ENCODE peak calls at places on chromosomes 16 and 17, in ten cellular contexts. E is pancreas; A is stimulated activated CD4-positive, alpha-beta T cell treated with anti-CD3 and anti-CD28 coated beads, Interleukin-15, amount 100 ng/mL, for 1 hour; K is GM04504; V is psoas muscle; N is NCI-H1930; H is AG09309; L is foreskin keratinocyte; J is stimulated activated CD8-positive, alpha-beta memory T cell treated with anti-CD3 and anti-CD28 coated beads, Interleukin-4, amount 100 ng/mL, for 24 hours; D is neural crest cell. Y is an unnamed sample.
A peak's percentile ranks its signal among the peaks of the same experiment; 100 is the strongest.

GRCh38 chr17:73436966-73437365 is 125.2 kb upstream of the CDC42EP4 start:
- DNase-seq in E (no peak), A (no peak), K (no peak), V (no peak), N (no peak), H (no peak), L (no peak), J (no peak), D (no peak), Y (no peak)

GRCh38 chr17:74807376-74807775 is 31.2 kb upstream of the NAT9 start:
- DNase-seq in E (no peak), A (no peak), K (no peak), V (no peak), N (no peak), H (no peak), L (no peak), J (no peak), D (no peak), Y (no peak)

GRCh38 chr16:526181-527014 is 1.1 kb upstream of the CAPN15 start:
- DNase-seq in E (peak; percentile 73), A (no peak), K (no peak), V (no peak), N (no peak), H (no peak), L (peak; percentile 15), J (no peak), D (no peak), Y (no peak)

GRCh38 chr17:51725185-51725584 is 433.3 kb downstream of the CA10 start:
- DNase-seq in E (no peak), A (no peak), K (no peak), V (no peak), N (no peak), H (no peak), L (no peak), J (no peak), D (no peak), Y (no peak)

GRCh38 chr17:65530985-65531507 is 30.4 kb downstream of the AXIN2 start:
- DNase-seq in E (no peak), A (no peak), K (no peak), V (no peak), N (no peak), H (no peak), L (no peak), J (no peak), D (peak; percentile 48), Y (no peak)

GRCh38 chr16:54897930-54898329 is 32.7 kb upstream of the IRX5 start:
- DNase-seq in E (no peak), A (no peak), K (no peak), V (no peak), N (no peak), H (no peak), L (no peak), J (no peak), D (no peak), Y (no peak)

GRCh38 chr17:27984816-27985215 is 57.7 kb upstream of the NLK start:
- DNase-seq in E (no peak), A (no peak), K (no peak), V (peak; percentile 64), N (no peak), H (no peak), L (no peak), J (no peak), D (no peak), Y (no peak)

GRCh38 chr16:1793578-1794220 is at the start of gene IGFALS:
- DNase-seq in E (peak; percentile 48), A (no peak), K (no peak), V (no peak), N (no peak), H (no peak), L (no peak), J (no peak), D (no peak), Y (no peak)

GRCh38 chr16:88735121-88735520 is 28.8 kb downstream of the CTU2 start:
- DNase-seq in E (no peak), A (no peak), K (no peak), V (no peak), N (no peak), H (no peak), L (no peak), J (no peak), D (no peak), Y (no peak)

GRCh38 chr17:30534938-30535921 is 58.0 kb downstream of the GOSR1 start:
- DNase-seq in E (no peak), A (no peak), K (no peak), V (no peak), N (no peak), H (no peak), L (no peak), J (no peak), D (no peak), Y (no peak)

GRCh38 chr16:4617880-4618279 is 3.2 kb upstream of the UBALD1 start:
- DNase-seq in E (no peak), A (no peak), K (no peak), V (no peak), N (no peak), H (no peak), L (no peak), J (no peak), D (no peak), Y (no peak)

GRCh38 chr17:45293413-45294211 is 23.2 kb downstream of the MAP3K14 start:
- DNase-seq in E (peak; percentile 78), A (no peak), K (peak; percentile 91), V (peak; percentile 95), N (no peak), H (peak; percentile 75), L (no peak), J (no peak), D (no peak), Y (peak; percentile 92)

GRCh38 chr17:50659220-50659619 is 24.5 kb downstream of the ABCC3 start:
- DNase-seq in E (no peak), A (no peak), K (no peak), V (no peak), N (no peak), H (no peak), L (no peak), J (no peak), D (no peak), Y (no peak)

GRCh38 chr17:78133971-78134898 is 3.7 kb downstream of the TMC8 start:
- DNase-seq in E (no peak), A (peak; percentile 67), K (no peak), V (peak; percentile 67), N (peak; percentile 27), H (no peak), L (no peak), J (no peak), D (peak; percentile 40), Y (no peak)

GRCh38 chr17:40686192-40686591 is 17.4 kb downstream of the KRT24 start:
- DNase-seq in E (peak; percentile 46), A (no peak), K (no peak), V (no peak), N (no peak), H (no peak), L (no peak), J (no peak), D (no peak), Y (no peak)

GRCh38 chr17:7445011-7445927 is at the start of gene CHRNB1:
- DNase-seq in E (peak; percentile 80), A (no peak), K (no peak), V (peak; percentile 95), N (no peak), H (no peak), L (no peak), J (no peak), D (peak; percentile 73), Y (peak; percentile 64)

GRCh38 chr16:56121156-56121500 is 70.2 kb upstream of the GNAO1 start:
- DNase-seq in E (no peak), A (no peak), K (no peak), V (no peak), N (no peak), H (no peak), L (no peak), J (no peak), D (no peak), Y (no peak)

GRCh38 chr17:42438600-42439567 is 15.8 kb upstream of the CAVIN1 start:
- DNase-seq in E (no peak), A (no peak), K (no peak), V (no peak), N (peak; percentile 34), H (no peak), L (no peak), J (no peak), D (peak; percentile 25), Y (no peak)

GRCh38 chr16:2296662-2297505 is 29.0 kb upstream of the RNPS1 start:
- DNase-seq in E (peak; percentile 47), A (no peak), K (peak; percentile 7), V (no peak), N (peak; percentile 11), H (no peak), L (no peak), J (no peak), D (peak; percentile 18), Y (no peak)

GRCh38 chr17:73342549-73343167 is 30.9 kb upstream of the CDC42EP4 start:
- DNase-seq in E (no peak), A (no peak), K (no peak), V (no peak), N (no peak), H (no peak), L (no peak), J (no peak), D (no peak), Y (no peak)

GRCh38 chr16:46673320-46674013 is 15.5 kb downstream of the VPS35 start:
- DNase-seq in E (no peak), A (no peak), K (no peak), V (no peak), N (peak; percentile 5), H (no peak), L (no peak), J (no peak), D (peak; percentile 39), Y (peak; percentile 31)

GRCh38 chr17:38893612-38894011 is 23.8 kb downstream of the LASP1 start:
- DNase-seq in E (no peak), A (no peak), K (no peak), V (no peak), N (no peak), H (no peak), L (no peak), J (peak; percentile 48), D (no peak), Y (no peak)